ENCODE peak calls at places on chromosomes 12 and 14, in seven cellular contexts. Y, X, L, S, B, T and O are unnamed samples.

GRCh38 chr14:57362356-57362755 is 28.0 kb upstream of the NAA30 start:
- DNase-seq in B (no peak), Y (no peak), S (no peak), T (no peak), L (no peak), X (no peak), O (peak)

GRCh38 chr12:104712477-104712876 is 245.6 kb downstream of the SLC41A2 start:
- DNase-seq in S (no peak), X (no peak), B (no peak), T (no peak), Y (no peak), L (no peak), O (peak)

GRCh38 chr12:31482816-31483215 is 108.1 kb downstream of the DENND5B start:
- DNase-seq in X (no peak), L (no peak), S (no peak), Y (peak), T (no peak), B (no peak), O (peak)

GRCh38 chr12:76634074-76634570 is 74.6 kb upstream of the OSBPL8 start:
- DNase-seq in S (no peak), B (no peak), X (no peak), L (no peak), Y (no peak), T (no peak), O (no peak)

GRCh38 chr14:82009076-82009475 is 475.4 kb upstream of the SEL1L start:
- DNase-seq in B (no peak), X (no peak), Y (no peak), S (no peak), T (no peak), L (no peak), O (no peak)

GRCh38 chr12:123475256-123475703 is 17.3 kb downstream of the SNRNP35 start:
- DNase-seq in X (no peak), T (no peak), S (no peak), Y (no peak), B (no peak), L (no peak), O (no peak)

GRCh38 chr14:44453433-44454171 is 53.5 kb downstream of the FSCB start:
- DNase-seq in T (no peak), L (no peak), X (no peak), Y (no peak), B (no peak), S (no peak), O (no peak)

GRCh38 chr12:57224973-57225679 is 4.4 kb upstream of the SHMT2 start:
- DNase-seq in B (peak), T (no peak), S (no peak), Y (no peak), L (no peak), X (peak), O (peak)

GRCh38 chr14:76867536-76868452 is 41.6 kb downstream of the LRRC74A start:
- DNase-seq in L (no peak), T (no peak), B (peak), Y (peak), X (peak), S (no peak), O (no peak)

GRCh38 chr14:88168498-88169165 is 154.4 kb downstream of the KCNK10 start:
- DNase-seq in T (peak), B (no peak), Y (peak), X (peak), L (no peak), S (no peak), O (peak)

GRCh38 chr14:73759183-73759713 is 45.1 kb upstream of the PNMA1 start:
- DNase-seq in L (no peak), B (peak), X (peak), T (no peak), Y (peak), S (peak), O (peak)

GRCh38 chr14:88454886-88455285 is 69.4 kb downstream of the SPATA7 start:
- DNase-seq in T (no peak), Y (no peak), B (no peak), L (no peak), X (no peak), S (no peak), O (no peak)